ENCODE peak calls at places on chromosomes 7 and 10, in six cellular contexts. V is HCT116, G is lower leg skin, N is MM.1S, M is LNCaP clone FGC, S is ascending aorta. H is an unnamed sample.

GRCh38 chr10:3476640-3477448 is 304.3 kb upstream of the PITRM1 start:
- DNase-seq in S (no peak), M (no peak), N (no peak), G (peak), V (no peak), H (no peak)

GRCh38 chr7:1170741-1171501 is 10.9 kb upstream of the ZFAND2A start:
- DNase-seq in G (no peak), V (no peak), N (no peak), M (no peak), S (no peak), H (peak)

GRCh38 chr7:134724606-134725005 is 54.8 kb upstream of the CALD1 start:
- DNase-seq in N (peak), G (no peak), M (peak), V (peak), S (no peak), H (peak)

GRCh38 chr7:92517626-92518025 is 10.7 kb downstream of the PEX1 start:
- DNase-seq in G (no peak), N (no peak), S (no peak), V (no peak), M (no peak), H (no peak)

GRCh38 chr7:47328392-47329319 is 253.3 kb downstream of the TNS3 start:
- DNase-seq in M (no peak), N (no peak), G (peak), S (no peak), V (no peak), H (no peak)

GRCh38 chr10:70761031-70761601 is 24.1 kb downstream of the TBATA start:
- DNase-seq in V (no peak), G (no peak), N (no peak), S (no peak), M (no peak), H (no peak)

GRCh38 chr10:116207690-116208089 is 65.3 kb downstream of the GFRA1 start:
- DNase-seq in M (no peak), N (no peak), S (no peak), G (no peak), V (no peak), H (no peak)

GRCh38 chr7:7790041-7790751 is 71.8 kb upstream of the RPA3 start:
- DNase-seq in G (no peak), N (no peak), M (no peak), S (no peak), V (no peak), H (no peak)

GRCh38 chr7:34756691-34757090 is 98.7 kb downstream of the NPSR1 start:
- DNase-seq in N (peak), V (no peak), M (no peak), G (no peak), S (no peak), H (no peak)

GRCh38 chr7:922334-923107 is 32.0 kb downstream of the ADAP1 start:
- DNase-seq in M (no peak), N (no peak), G (peak), S (peak), V (no peak), H (no peak)

GRCh38 chr7:101170617-101171441 is 5.5 kb upstream of the VGF start:
- DNase-seq in N (no peak), G (no peak), M (no peak), S (no peak), V (no peak), H (no peak)

GRCh38 chr7:101168412-101169049 is 3.2 kb upstream of the VGF start:
- DNase-seq in V (no peak), G (no peak), N (no peak), M (no peak), S (no peak), H (no peak)

GRCh38 chr7:101169110-101169837 is 3.9 kb upstream of the VGF start:
- DNase-seq in N (no peak), S (no peak), V (no peak), M (no peak), G (no peak), H (no peak)

GRCh38 chr7:101171442-101171837 is 6.1 kb upstream of the VGF start:
- DNase-seq in G (no peak), N (no peak), V (no peak), S (no peak), M (no peak), H (no peak)

GRCh38 chr7:101169838-101170531 is 4.6 kb upstream of the VGF start:
- DNase-seq in N (peak), G (peak), M (no peak), V (no peak), S (no peak), H (peak)
- H3K4me3 ChIP-seq in N (no peak), G (no peak), M (no peak), V (peak), S (no peak), H (no peak)

GRCh38 chr10:118566911-118567310 is 28.5 kb downstream of the PRLHR start:
- DNase-seq in N (no peak), S (no peak), V (no peak), G (no peak), M (no peak), H (no peak)
- TF ChIP-seq CTCF in N (no peak), S (no peak), V (no peak), G (no peak), M (no peak), H (no peak)

DNA sequence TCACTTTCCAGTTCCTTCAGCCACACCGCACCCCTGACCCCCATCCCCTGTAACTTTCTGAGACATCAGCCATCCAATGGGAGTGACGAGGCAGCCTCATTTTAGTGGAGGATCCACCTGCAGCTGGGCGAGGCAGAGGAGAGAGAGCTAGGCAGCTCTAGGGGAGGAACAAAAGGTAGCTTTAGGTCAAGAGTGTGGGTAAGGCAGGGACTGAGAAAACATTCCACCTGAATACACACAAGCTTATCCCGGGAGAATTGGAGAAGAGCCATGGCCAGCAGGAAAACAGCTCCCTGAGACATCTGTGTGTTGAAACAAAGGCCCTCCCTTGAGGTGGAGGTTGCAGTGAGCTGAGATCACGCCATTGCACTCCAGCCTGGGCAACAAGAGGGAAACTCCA is 6.7 kb upstream of the KLRG2 start:
- DNase-seq in M (peak), G (no peak), S (no peak), N (no peak), V (no peak), H (no peak)
- H3K4me3 ChIP-seq in M (no peak), G (no peak), S (no peak), N (no peak), V (no peak), H (no peak)

DNA sequence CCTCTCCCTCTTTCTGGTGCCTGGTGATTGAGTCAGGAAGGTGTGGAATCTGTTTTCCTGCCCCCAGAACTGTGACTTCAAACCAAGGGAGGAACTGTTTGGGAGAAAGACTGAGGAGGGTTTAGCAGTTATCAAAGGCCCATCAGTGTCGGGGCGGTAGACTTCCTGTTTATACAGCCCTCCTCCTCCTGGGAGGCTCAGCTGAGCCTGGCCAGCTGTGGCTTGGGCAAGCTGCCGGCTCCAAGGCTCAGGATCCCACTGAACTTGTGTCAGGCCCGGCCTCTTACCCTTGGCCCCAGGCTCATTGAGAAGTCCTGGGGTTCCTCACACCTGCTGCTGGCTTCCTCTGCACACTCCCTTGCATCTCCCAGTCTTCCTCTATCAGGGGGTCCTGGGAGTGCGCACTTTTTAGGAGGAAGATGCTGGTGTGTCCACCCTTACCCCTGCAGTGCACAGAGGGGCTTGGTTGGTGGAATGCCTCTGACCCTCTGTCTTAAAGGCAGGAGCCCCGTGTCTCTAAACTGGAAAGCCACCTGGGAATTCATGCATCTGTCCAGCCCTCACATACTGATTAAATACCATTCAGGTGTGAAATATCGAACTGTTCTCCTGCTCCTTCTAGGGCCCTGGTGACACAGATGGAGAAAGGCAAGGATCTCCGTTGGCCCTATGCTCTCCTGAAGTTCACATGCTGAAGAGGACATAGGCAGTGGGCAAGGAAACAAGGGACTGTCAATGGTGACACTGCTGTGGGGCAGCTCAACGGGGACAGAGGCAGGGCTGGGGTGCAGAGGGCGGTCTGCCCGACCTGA is 32.4 kb downstream of the CXCL12 start:
- DNase-seq in V (no peak), N (no peak), G (peak), M (no peak), S (no peak), H (no peak)
- TF ChIP-seq CTCF in V (no peak), N (no peak), G (no peak), M (no peak), S (no peak), H (no peak)

DNA sequence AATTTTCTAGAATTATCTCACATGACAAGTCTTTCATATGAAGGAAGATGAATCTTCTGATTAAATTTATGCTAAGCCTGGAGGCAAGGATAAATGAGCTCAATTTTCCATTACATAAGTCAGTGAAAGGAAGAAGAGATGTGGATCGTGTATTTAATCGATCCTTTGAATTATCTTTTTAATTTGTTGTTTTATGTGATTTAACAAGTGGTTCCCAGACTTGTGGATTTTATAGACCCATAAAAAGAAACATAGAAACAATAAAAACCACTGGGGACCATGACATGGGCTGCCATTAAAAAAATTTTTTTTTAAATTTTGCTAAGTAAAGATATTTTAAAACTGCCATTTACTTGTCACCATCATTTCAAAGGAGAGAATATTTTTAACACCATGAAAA is 45.0 kb downstream of the SLK start:
- DNase-seq in M (no peak), V (no peak), N (no peak), G (no peak), S (no peak), H (no peak)
- H3K4me3 ChIP-seq in M (no peak), V (no peak), N (no peak), G (no peak), S (no peak), H (no peak)

GRCh38 chr10:27783660-27784059 is 38.0 kb upstream of the MKX start:
- DNase-seq in V (peak), M (no peak), G (no peak), S (no peak), N (peak), H (peak)
- TF ChIP-seq CTCF in V (peak), M (peak), G (no peak), S (peak), N (peak), H (peak)

GRCh38 chr10:44195120-44196007 is 189.5 kb downstream of the CXCL12 start:
- DNase-seq in V (no peak), S (peak), N (no peak), G (no peak), M (peak), H (no peak)

GRCh38 chr10:44193156-44193555 is 191.7 kb downstream of the CXCL12 start:
- DNase-seq in G (no peak), N (no peak), V (no peak), M (no peak), S (no peak), H (no peak)

GRCh38 chr10:44192435-44192834 is 192.5 kb downstream of the CXCL12 start:
- DNase-seq in M (no peak), N (no peak), S (no peak), G (no peak), V (no peak), H (no peak)

GRCh38 chr10:44194435-44194834 is 190.5 kb downstream of the CXCL12 start:
- DNase-seq in M (no peak), G (no peak), S (no peak), V (no peak), N (no peak), H (no peak)

GRCh38 chr10:44193567-44194220 is 191.2 kb downstream of the CXCL12 start:
- DNase-seq in N (no peak), S (no peak), V (no peak), M (no peak), G (no peak), H (no peak)
- H3K4me3 ChIP-seq in N (no peak), S (no peak), V (no peak), M (no peak), G (no peak), H (no peak)

H was measured in GM12865.